ENCODE peak calls at places on chromosomes 13 and 19, in five cellular contexts. P is tibial nerve, O is transverse colon, B is stomach, G is sigmoid colon. Q is an unnamed sample.

GRCh38 chr13:97600438-97601080 is 166.6 kb downstream of the RAP2A start:
- DNase-seq in P (no peak), G (no peak), O (no peak), B (no peak), Q (no peak)

GRCh38 chr19:15587663-15588062 is 27.4 kb upstream of the CYP4F8 start:
- DNase-seq in O (peak; percentile 16), P (peak; percentile 45), G (no peak), B (peak; percentile 44), Q (no peak)

GRCh38 chr19:35396240-35396885 is 25.5 kb downstream of the GPR42 start:
- DNase-seq in G (no peak), O (no peak), P (no peak), B (no peak), Q (peak; percentile 41)

GRCh38 chr19:17703823-17704463 is 15.3 kb upstream of the MAP1S start:
- DNase-seq in B (peak; percentile 68), O (peak; percentile 67), P (peak; percentile 61), G (no peak), Q (no peak)

GRCh38 chr19:31214086-31214485 is 135.2 kb downstream of the TSHZ3 start:
- DNase-seq in B (peak; percentile 63), G (peak; percentile 76), P (peak; percentile 27), O (peak; percentile 69), Q (peak; percentile 90)

GRCh38 chr13:80340643-80341097 is 256 bp downstream of the SPRY2 start:
- DNase-seq in G (peak; percentile 73), P (peak; percentile 39), B (no peak), O (no peak), Q (no peak)

GRCh38 chr19:58196911-58197616 is 14.2 kb downstream of the ZNF274 start:
- DNase-seq in G (no peak), P (no peak), O (no peak), B (no peak), Q (no peak)

GRCh38 chr19:34596989-34597388 is 80.0 kb downstream of the SCGB2B2 start:
- DNase-seq in O (no peak), P (no peak), G (no peak), B (no peak), Q (no peak)

GRCh38 chr19:3104708-3104983 is 10.5 kb downstream of the GNA11 start:
- DNase-seq in O (no peak), B (no peak), G (no peak), P (no peak), Q (no peak)

GRCh38 chr19:40229484-40229883 is 3.0 kb upstream of the CCNP start:
- DNase-seq in G (no peak), B (no peak), P (no peak), O (no peak), Q (no peak)

GRCh38 chr19:55077106-55077505 is 1.4 kb downstream of the EPS8L1 start:
- DNase-seq in B (no peak), O (no peak), G (no peak), P (no peak), Q (no peak)

GRCh38 chr13:97928306-97928705 is 25.2 kb upstream of the IPO5 start:
- DNase-seq in O (no peak), B (no peak), P (no peak), G (no peak), Q (no peak)

GRCh38 chr13:41060723-41061074 is 610 bp upstream of the WBP4 start:
- DNase-seq in P (peak; percentile 83), O (peak; percentile 81), B (peak; percentile 84), G (peak; percentile 90), Q (peak; percentile 91)

GRCh38 chr19:41700381-41701195 is 7.8 kb upstream of the CEACAM5 start:
- DNase-seq in O (peak; percentile 6), P (no peak), G (peak; percentile 29), B (peak; percentile 16), Q (peak; percentile 43)

GRCh38 chr13:85512421-85512820 is 286.8 kb downstream of the SLITRK6 start:
- DNase-seq in O (no peak), B (no peak), P (no peak), G (no peak), Q (no peak)

GRCh38 chr19:52638601-52639000 is 446 bp upstream of the ZNF83 start:
- DNase-seq in P (no peak), B (no peak), G (peak; percentile 66), O (peak; percentile 16), Q (no peak)

GRCh38 chr13:76745246-76746200 is 140.7 kb downstream of the KCTD12 start:
- DNase-seq in G (no peak), P (no peak), B (no peak), O (no peak), Q (no peak)

GRCh38 chr19:35105047-35105410 is 10.6 kb upstream of the FXYD3 start:
- DNase-seq in B (no peak), G (no peak), O (no peak), P (no peak), Q (no peak)

GRCh38 chr19:11111771-11112144 is 22.5 kb downstream of the LDLR start:
- DNase-seq in B (no peak), P (no peak), O (no peak), G (no peak), Q (no peak)

GRCh38 chr13:30862707-30863106 is 43.4 kb upstream of the MEDAG start:
- DNase-seq in P (no peak), O (peak; percentile 28), G (peak; percentile 85), B (no peak), Q (no peak)

GRCh38 chr19:9850235-9850959 is 15.3 kb downstream of the PIN1 start:
- DNase-seq in G (no peak), P (no peak), B (no peak), O (no peak), Q (no peak)

GRCh38 chr13:28819046-28819747 is 942 bp upstream of the MTUS2 start:
- DNase-seq in O (no peak), B (no peak), G (no peak), P (no peak), Q (no peak)

GRCh38 chr19:45766919-45767346 is 2.1 kb downstream of the SIX5 start:
- DNase-seq in O (no peak), P (no peak), B (no peak), G (peak; percentile 78), Q (no peak)

GRCh38 chr19:5719274-5719960 is 529 bp downstream of the LONP1 start:
- DNase-seq in O (no peak), P (no peak), B (no peak), G (no peak), Q (no peak)

GRCh38 chr13:24038846-24039330 is 121.6 kb upstream of the SPATA13 start:
- DNase-seq in G (no peak), B (no peak), P (no peak), O (peak; percentile 16), Q (no peak)

GRCh38 chr13:25783076-25783475 is 268.7 kb downstream of the SHISA2 start:
- DNase-seq in B (no peak), P (no peak), G (no peak), O (no peak), Q (no peak)

GRCh38 chr13:60080871-60081270 is 82.9 kb downstream of the DIAPH3 start:
- DNase-seq in B (no peak), G (no peak), P (no peak), O (no peak), Q (no peak)

GRCh38 chr19:48543121-48543710 is 8.8 kb upstream of the SULT2B1 start:
- DNase-seq in P (no peak), O (peak; percentile 67), G (no peak), B (peak; percentile 82), Q (no peak)

GRCh38 chr19:48842744-48843162 is 6.5 kb upstream of the HSD17B14 start:
- DNase-seq in B (no peak), O (peak; percentile 34), P (peak; percentile 83), G (no peak), Q (no peak)

GRCh38 chr13:103236213-103236612 is 170.0 kb upstream of the SLC10A2 start:
- DNase-seq in B (no peak), G (no peak), O (no peak), P (no peak), Q (no peak)

GRCh38 chr13:34733720-34734119 is 208.3 kb upstream of the NBEA start:
- DNase-seq in O (no peak), B (no peak), G (no peak), P (no peak), Q (no peak)

GRCh38 chr13:32889986-32890565 is 126.1 kb upstream of the KL start:
- DNase-seq in P (no peak), B (no peak), G (no peak), O (no peak), Q (no peak)

DNA sequence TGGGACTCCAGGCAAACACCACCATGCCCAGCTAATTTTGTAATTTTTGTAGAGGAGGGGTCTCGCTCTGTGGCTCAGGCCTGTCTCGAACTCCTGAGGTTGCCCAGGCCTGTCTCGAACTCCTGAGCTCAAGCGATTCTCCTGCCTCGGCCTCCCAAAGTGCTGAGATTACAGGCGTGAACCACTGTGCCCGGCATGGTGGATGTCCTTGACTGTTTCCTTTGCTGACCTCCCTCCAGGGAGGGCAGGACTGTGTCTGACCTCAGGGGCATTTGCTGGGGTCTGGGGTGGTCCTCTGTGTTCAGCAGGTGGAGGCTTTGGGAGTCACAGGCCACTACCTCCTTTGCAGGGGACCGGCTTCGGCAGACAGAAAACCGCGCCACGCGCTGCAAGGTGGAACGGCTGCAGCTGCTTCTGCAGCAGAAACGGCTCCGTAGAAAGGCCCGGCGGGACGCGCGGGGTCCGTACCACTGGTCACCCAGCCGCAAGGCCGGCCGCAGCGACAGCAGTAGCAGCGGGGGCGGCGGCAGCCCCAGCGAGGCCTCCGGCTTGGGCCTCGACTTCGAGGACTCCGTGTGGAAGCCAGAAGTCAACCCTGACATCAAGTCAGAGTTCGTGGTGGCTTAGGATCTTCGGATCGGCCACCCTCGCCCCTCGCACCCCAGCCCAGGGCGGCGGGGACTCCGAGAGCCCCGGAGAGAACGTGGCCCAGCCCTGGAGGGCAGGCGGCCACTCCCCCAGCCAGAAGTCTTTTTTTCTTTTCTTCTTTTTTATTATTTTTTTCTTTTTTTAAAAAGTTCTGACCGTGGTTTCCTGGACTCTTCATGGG is 8.5 kb downstream of the MIDN start:
- DNase-seq in B (no peak), P (no peak), G (no peak), O (peak; percentile 16), Q (no peak)
- H3K4me1 ChIP-seq in B (peaks cover 83% of the 10 kb centered on the region), P (no peaks in the 10 kb centered on the region), G (peaks cover 3% of the 10 kb centered on the region), O (peaks cover 85% of the 10 kb centered on the region), Q (peaks cover 93% of the 10 kb centered on the region)

DNA sequence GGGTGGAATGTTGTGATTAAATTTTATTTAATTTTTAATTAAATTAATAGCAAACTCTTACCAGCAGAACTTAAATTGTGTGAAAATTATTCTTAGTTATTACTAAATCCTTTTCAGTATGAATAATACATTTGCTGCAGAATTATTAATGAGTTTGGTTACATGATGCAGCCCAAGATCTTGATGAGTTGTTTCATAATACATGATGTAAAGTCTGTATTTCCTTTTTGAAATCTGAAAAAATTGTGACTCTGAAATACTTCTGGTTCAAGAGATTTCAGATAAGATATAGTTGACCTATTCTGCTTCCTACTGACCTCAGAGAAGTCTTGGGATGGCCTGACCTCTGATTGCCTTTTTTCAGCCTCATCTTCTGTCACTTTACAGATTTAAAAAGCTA is 11.1 kb downstream of the SAE1 start:
- DNase-seq in O (no peak), P (no peak), B (no peak), G (no peak), Q (no peak)
- TF ChIP-seq POLR2A in O (no peak), P (no peak), B (no peak), G (no peak), Q (no peak)

GRCh38 chr19:1424182-1424955 is 13.8 kb upstream of the RPS15 start:
- DNase-seq in G (no peak), B (no peak), O (no peak), P (no peak), Q (no peak)
- TF ChIP-seq EP300 in G (no peak), B (no peak), O (no peak), P (no peak), Q (no peak)

DNA sequence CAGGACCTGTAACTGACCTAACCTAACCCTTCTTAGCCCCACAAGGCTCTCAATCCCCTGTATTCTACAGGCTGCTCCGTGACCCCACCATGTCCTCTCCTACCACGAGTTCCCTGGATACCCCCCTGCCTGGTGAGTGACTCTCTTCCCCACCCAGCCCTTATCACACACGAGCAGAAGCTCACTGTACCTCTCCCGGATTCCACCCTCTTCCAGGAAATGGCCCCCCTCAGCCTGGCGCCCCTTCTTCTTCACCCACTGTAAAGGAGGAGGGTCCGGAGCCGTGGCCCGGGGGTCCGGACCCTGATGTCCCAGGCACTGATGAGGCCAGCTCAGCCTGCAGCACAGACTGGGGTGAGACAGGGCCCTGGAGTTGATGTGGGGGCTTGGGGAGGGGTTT is 1.3 kb downstream of the NR1H2 start:
- DNase-seq in B (no peak), O (no peak), P (no peak), G (peak; percentile 64), Q (no peak)
- H3K4me1 ChIP-seq in B (peaks cover 10% of the 10 kb centered on the region), O (peaks cover 4% of the 10 kb centered on the region), P (no peaks in the 10 kb centered on the region), G (no peaks in the 10 kb centered on the region), Q (peaks cover 15% of the 10 kb centered on the region)

Q was measured in suprapubic skin.